ENCODE peak calls at places on chromosomes 5 and 9, in four cellular contexts. O is AG09319, X is foreskin fibroblast, H is neural crest cell. S is an unnamed sample.

GRCh38 chr9:23539311-23539710 is 286.7 kb downstream of the ELAVL2 start:
- DNase-seq in O (no peak), X (no peak), H (no peak), S (no peak)

GRCh38 chr9:120985759-120986353 is 59.3 kb upstream of the TRAF1 start:
- DNase-seq in O (peak), X (peak), H (no peak), S (peak)

GRCh38 chr5:10567181-10567591 is 3.3 kb downstream of the ANKRD33B start:
- DNase-seq in O (no peak), X (no peak), H (no peak), S (no peak)

GRCh38 chr9:100167176-100167575 is 68.1 kb downstream of the INVS start:
- DNase-seq in O (no peak), X (no peak), H (no peak), S (no peak)

GRCh38 chr5:102623295-102623694 is 124.5 kb upstream of the SLCO6A1 start:
- DNase-seq in O (no peak), X (no peak), H (no peak), S (no peak)

GRCh38 chr5:138775034-138775433 is 21.8 kb downstream of the CTNNA1 start:
- DNase-seq in O (no peak), X (no peak), H (no peak), S (no peak)

GRCh38 chr5:108521841-108522506 is 140.1 kb upstream of the FBXL17 start:
- DNase-seq in O (peak), X (peak), H (peak), S (peak)

GRCh38 chr5:133049726-133050048 is 2.1 kb upstream of the HSPA4 start:
- DNase-seq in O (no peak), X (no peak), H (no peak), S (no peak)

GRCh38 chr5:5178121-5178520 is 38.0 kb downstream of the ADAMTS16 start:
- DNase-seq in O (no peak), X (no peak), H (no peak), S (no peak)

GRCh38 chr5:141413540-141414069 is 818 bp downstream of the PCDHGA10 start:
- DNase-seq in O (no peak), X (no peak), H (no peak), S (no peak)

GRCh38 chr5:43603535-43604363 is 769 bp downstream of the NNT start:
- DNase-seq in O (no peak), X (peak), H (peak), S (peak)

GRCh38 chr9:95511232-95511951 is 5.4 kb downstream of the PTCH1 start:
- DNase-seq in O (no peak), X (peak), H (peak), S (no peak)

GRCh38 chr9:134360897-134361296 is 34.6 kb downstream of the RXRA start:
- DNase-seq in O (no peak), X (no peak), H (no peak), S (no peak)

DNA sequence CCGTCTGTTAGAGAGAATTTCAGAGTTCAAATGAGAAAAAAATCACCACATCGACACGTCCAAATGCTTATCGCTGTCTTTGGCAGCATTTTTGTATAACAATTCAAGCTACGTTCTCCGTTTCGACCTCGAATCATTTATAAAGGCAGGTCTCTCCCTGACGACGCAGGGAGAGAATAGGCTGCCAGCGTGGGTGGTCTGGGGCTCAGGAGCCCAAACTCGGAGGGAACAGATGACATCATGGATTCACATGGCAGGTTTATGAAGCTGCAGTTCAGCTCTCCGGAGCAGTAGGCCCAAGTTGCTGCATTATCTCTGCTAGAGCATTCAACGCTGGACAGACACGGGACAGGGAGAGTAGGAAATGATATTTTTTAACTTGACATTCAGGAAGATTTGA is 139.7 kb downstream of the GAS1 start:
- DNase-seq in O (no peak), X (no peak), H (peak), S (no peak)
- TF ChIP-seq CTCF in O (no peak), X (no peak), H (no peak), S (no peak)

GRCh38 chr9:84317563-84317962 is 23.0 kb downstream of the SLC28A3 start:
- DNase-seq in O (no peak), X (no peak), H (no peak), S (no peak)
- TF ChIP-seq CTCF in O (no peak), X (peak), H (peak), S (no peak)

DNA sequence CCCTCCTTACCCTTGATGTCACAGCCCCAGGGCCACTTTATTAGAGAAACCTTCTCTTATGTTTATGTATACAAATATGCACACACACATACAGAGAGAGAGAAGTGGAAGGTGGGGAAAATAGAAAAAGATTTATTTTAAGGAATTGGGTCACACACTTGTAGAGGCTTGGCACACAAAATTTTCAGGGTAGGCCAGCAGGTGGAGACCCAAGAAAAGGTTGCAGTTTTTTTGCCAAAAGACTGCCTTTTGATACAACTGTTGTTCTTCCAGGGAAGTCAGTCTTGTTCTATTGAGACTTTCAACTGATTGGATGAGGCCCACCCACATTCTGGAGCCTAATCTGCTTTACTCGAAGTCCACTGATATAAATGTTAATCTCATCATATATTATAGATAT is 131.1 kb upstream of the PPP1R2B start:
- DNase-seq in O (no peak), X (no peak), H (no peak), S (no peak)
- TF ChIP-seq CTCF in O (no peak), X (no peak), H (no peak), S (no peak)

DNA sequence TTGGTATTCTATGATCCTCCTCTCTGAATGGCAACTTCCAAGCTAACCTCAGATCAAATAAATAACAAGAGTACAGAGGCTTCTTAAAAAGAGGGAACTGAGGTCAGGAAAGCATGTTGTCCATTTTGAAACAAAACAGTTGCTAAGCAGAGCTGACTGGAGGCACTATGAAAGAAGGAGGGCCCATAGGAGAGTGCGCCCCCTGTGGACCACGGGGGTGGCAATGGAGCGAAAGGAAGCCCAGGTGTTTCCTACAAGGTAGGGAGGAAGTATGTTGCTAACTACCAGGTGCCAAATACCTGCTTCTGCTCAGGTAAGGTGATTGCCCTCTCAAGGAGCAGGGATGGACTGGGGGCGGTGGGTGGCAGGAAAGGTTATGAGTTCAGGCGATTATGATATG is 101.8 kb upstream of the MAST4 start:
- DNase-seq in O (no peak), X (no peak), H (no peak), S (no peak)
- TF ChIP-seq CTCF in O (no peak), X (no peak), H (peak), S (no peak)

GRCh38 chr5:180799194-180799593 is 3.4 kb downstream of the MGAT1 start:
- DNase-seq in O (no peak), X (no peak), H (no peak), S (peak)
- TF ChIP-seq CTCF in O (peak), X (peak), H (no peak), S (no peak)